ENCODE peak calls at places on chromosomes 4 and X, in eight cellular contexts. J is T1000; T is fibroblast of the aortic adventitia; E is CD8-positive, alpha-beta T cell; O is A549; N is OCI-M1; L is HL-60; K is effector CD8-positive, alpha-beta T cell. S is an unnamed sample.

GRCh38 chrX:13411496-13412207 is 91.8 kb upstream of the ATXN3L start:
- DNase-seq in J (no peak), T (no peak), E (no peak), O (no peak), N (no peak), L (no peak), K (no peak), S (no peak)

GRCh38 chr4:31360786-31361185 is 640.6 kb downstream of the PCDH7 start:
- DNase-seq in J (no peak), T (peak; percentile 99), E (no peak), O (no peak), N (peak; percentile 53), L (no peak), K (no peak), S (no peak)

GRCh38 chrX:153441981-153442380 is 3.9 kb downstream of the TREX2 start:
- DNase-seq in J (no peak), T (no peak), E (no peak), O (no peak), N (no peak), L (no peak), K (no peak), S (no peak)

GRCh38 chr4:32102941-32103340 is 1382.8 kb downstream of the PCDH7 start:
- DNase-seq in J (no peak), T (peak; percentile 35), E (no peak), O (no peak), N (no peak), L (no peak), K (no peak), S (no peak)

GRCh38 chrX:119516157-119516702 is 48.0 kb downstream of the SLC25A5 start:
- DNase-seq in J (no peak), T (peak; percentile 72), E (peak; percentile 62), O (peak; percentile 80), N (peak; percentile 79), L (peak; percentile 70), K (no peak), S (peak; percentile 78)

GRCh38 chr4:153651041-153651960 is 32.8 kb upstream of the TLR2 start:
- DNase-seq in J (no peak), T (no peak), E (peak; percentile 64), O (no peak), N (no peak), L (peak; percentile 95), K (no peak), S (peak; percentile 94)

GRCh38 chrX:26851981-26852380 is 611.2 kb downstream of the PPP4R3C start:
- DNase-seq in J (no peak), T (peak; percentile 21), E (no peak), O (no peak), N (peak; percentile 57), L (no peak), K (no peak), S (peak; percentile 4)

GRCh38 chr4:15043226-15043625 is 40.9 kb downstream of the CPEB2 start:
- DNase-seq in J (no peak), T (no peak), E (no peak), O (peak; percentile 7), N (peak; percentile 31), L (no peak), K (no peak), S (peak; percentile 14)

GRCh38 chr4:100848865-100849264 is 331.0 kb upstream of the EMCN start:
- DNase-seq in J (no peak), T (no peak), E (no peak), O (peak; percentile 19), N (peak; percentile 82), L (peak; percentile 28), K (no peak), S (peak; percentile 40)

GRCh38 chr4:140944539-140944938 is 188.4 kb upstream of the TBC1D9 start:
- DNase-seq in J (no peak), T (peak; percentile 48), E (no peak), O (no peak), N (no peak), L (no peak), K (no peak), S (no peak)

GRCh38 chr4:154741877-154742851 is 1.6 kb upstream of the LRAT start:
- DNase-seq in J (no peak), T (peak; percentile 18), E (no peak), O (no peak), N (peak; percentile 22), L (no peak), K (no peak), S (no peak)